ENCODE peak calls at places on chromosomes 16 and 17, in five cellular contexts. One of them, this sample, is unnamed.

GRCh38 chr16:27237229-27238015 is 31.1 kb downstream of the NSMCE1 start:
- DNase-seq in choroid plexus epithelial cell: no peak
- DNase-seq in M059J: no peak
- DNase-seq in NCI-H774: no peak
- DNase-seq in activated T-cell treated with anti-CD3 and anti-CD28 coated beads, Interleukin-2, amount 50 U/mL, for 72 hours: peak; percentile 83
- DNase-seq in this sample: peak; percentile 72

GRCh38 chr16:58847902-58848661 is 114.0 kb upstream of the GOT2 start:
- DNase-seq in choroid plexus epithelial cell: no peak
- DNase-seq in activated T-cell treated with anti-CD3 and anti-CD28 coated beads, Interleukin-2, amount 50 U/mL, for 72 hours: no peak
- DNase-seq in NCI-H774: no peak
- DNase-seq in M059J: no peak
- DNase-seq in this sample: no peak

GRCh38 chr17:59371426-59372099 is 40.1 kb downstream of the YPEL2 start:
- DNase-seq in choroid plexus epithelial cell: peak; percentile 89
- DNase-seq in NCI-H774: no peak
- DNase-seq in M059J: no peak
- DNase-seq in activated T-cell treated with anti-CD3 and anti-CD28 coated beads, Interleukin-2, amount 50 U/mL, for 72 hours: no peak
- DNase-seq in this sample: no peak

GRCh38 chr16:23903001-23903414 is 67.2 kb downstream of the PRKCB start:
- DNase-seq in choroid plexus epithelial cell: no peak
- DNase-seq in M059J: peak; percentile 62
- DNase-seq in activated T-cell treated with anti-CD3 and anti-CD28 coated beads, Interleukin-2, amount 50 U/mL, for 72 hours: no peak
- DNase-seq in NCI-H774: no peak
- DNase-seq in this sample: no peak

GRCh38 chr16:11585460-11586374 is 1.0 kb downstream of the LITAF start:
- DNase-seq in choroid plexus epithelial cell: peak; percentile 16
- DNase-seq in M059J: peak; percentile 14
- DNase-seq in activated T-cell treated with anti-CD3 and anti-CD28 coated beads, Interleukin-2, amount 50 U/mL, for 72 hours: peak; percentile 48
- DNase-seq in NCI-H774: peak; percentile 19
- DNase-seq in this sample: peak; percentile 44

GRCh38 chr17:44997733-44998520 is 29.8 kb upstream of the C1QL1 start:
- DNase-seq in choroid plexus epithelial cell: peak; percentile 55
- DNase-seq in M059J: no peak
- DNase-seq in activated T-cell treated with anti-CD3 and anti-CD28 coated beads, Interleukin-2, amount 50 U/mL, for 72 hours: no peak
- DNase-seq in NCI-H774: no peak
- DNase-seq in this sample: no peak

GRCh38 chr16:5845046-5845445 is 747.5 kb upstream of the EEF2KMT start:
- DNase-seq in M059J: peak; percentile 58
- DNase-seq in activated T-cell treated with anti-CD3 and anti-CD28 coated beads, Interleukin-2, amount 50 U/mL, for 72 hours: no peak
- DNase-seq in NCI-H774: no peak
- DNase-seq in choroid plexus epithelial cell: no peak
- DNase-seq in this sample: no peak

GRCh38 chr17:4520881-4521600 is 22.4 kb downstream of the SPNS2 start:
- DNase-seq in choroid plexus epithelial cell: peak; percentile 71
- DNase-seq in activated T-cell treated with anti-CD3 and anti-CD28 coated beads, Interleukin-2, amount 50 U/mL, for 72 hours: no peak
- DNase-seq in M059J: no peak
- DNase-seq in NCI-H774: no peak
- DNase-seq in this sample: no peak

GRCh38 chr17:38674013-38674748 is 576 bp downstream of the EPOP start:
- DNase-seq in activated T-cell treated with anti-CD3 and anti-CD28 coated beads, Interleukin-2, amount 50 U/mL, for 72 hours: peak; percentile 64
- DNase-seq in M059J: no peak
- DNase-seq in NCI-H774: no peak
- DNase-seq in choroid plexus epithelial cell: no peak
- DNase-seq in this sample: peak; percentile 55

GRCh38 chr17:45346255-45347015 is 29.6 kb upstream of the MAP3K14 start:
- DNase-seq in M059J: no peak
- DNase-seq in NCI-H774: no peak
- DNase-seq in choroid plexus epithelial cell: no peak
- DNase-seq in activated T-cell treated with anti-CD3 and anti-CD28 coated beads, Interleukin-2, amount 50 U/mL, for 72 hours: no peak
- DNase-seq in this sample: no peak

GRCh38 chr17:58269557-58270291 is 11.0 kb downstream of the MPO start:
- DNase-seq in M059J: no peak
- DNase-seq in choroid plexus epithelial cell: no peak
- DNase-seq in activated T-cell treated with anti-CD3 and anti-CD28 coated beads, Interleukin-2, amount 50 U/mL, for 72 hours: no peak
- DNase-seq in NCI-H774: no peak
- DNase-seq in this sample: no peak

GRCh38 chr17:78696016-78696992 is 85.8 kb downstream of the CYTH1 start:
- DNase-seq in NCI-H774: no peak
- DNase-seq in M059J: no peak
- DNase-seq in choroid plexus epithelial cell: no peak
- DNase-seq in activated T-cell treated with anti-CD3 and anti-CD28 coated beads, Interleukin-2, amount 50 U/mL, for 72 hours: no peak
- DNase-seq in this sample: no peak

GRCh38 chr16:48613061-48613957 is 3.3 kb upstream of the N4BP1 start:
- DNase-seq in choroid plexus epithelial cell: peak; percentile 47
- DNase-seq in M059J: no peak
- DNase-seq in NCI-H774: no peak
- DNase-seq in activated T-cell treated with anti-CD3 and anti-CD28 coated beads, Interleukin-2, amount 50 U/mL, for 72 hours: peak; percentile 69
- DNase-seq in this sample: peak; percentile 66

GRCh38 chr17:5077781-5078105 is 524 bp upstream of the ZFP3 start:
- DNase-seq in M059J: no peak
- DNase-seq in choroid plexus epithelial cell: no peak
- DNase-seq in NCI-H774: no peak
- DNase-seq in activated T-cell treated with anti-CD3 and anti-CD28 coated beads, Interleukin-2, amount 50 U/mL, for 72 hours: no peak
- DNase-seq in this sample: no peak

GRCh38 chr16:77777745-77778144 is 10.6 kb upstream of the VAT1L start:
- DNase-seq in M059J: no peak
- DNase-seq in choroid plexus epithelial cell: no peak
- DNase-seq in NCI-H774: no peak
- DNase-seq in activated T-cell treated with anti-CD3 and anti-CD28 coated beads, Interleukin-2, amount 50 U/mL, for 72 hours: no peak
- DNase-seq in this sample: no peak

GRCh38 chr16:79980650-79981521 is 380.3 kb upstream of the MAF start:
- DNase-seq in activated T-cell treated with anti-CD3 and anti-CD28 coated beads, Interleukin-2, amount 50 U/mL, for 72 hours: no peak
- DNase-seq in NCI-H774: no peak
- DNase-seq in M059J: no peak
- DNase-seq in choroid plexus epithelial cell: no peak
- DNase-seq in this sample: no peak

GRCh38 chr17:11644265-11645212 is 46.3 kb downstream of the DNAH9 start:
- DNase-seq in NCI-H774: peak; percentile 31
- DNase-seq in activated T-cell treated with anti-CD3 and anti-CD28 coated beads, Interleukin-2, amount 50 U/mL, for 72 hours: peak; percentile 50
- DNase-seq in choroid plexus epithelial cell: peak; percentile 65
- DNase-seq in M059J: peak; percentile 56
- DNase-seq in this sample: peak; percentile 29

GRCh38 chr17:77286641-77287431 is 146.1 kb downstream of the SEC14L1 start:
- DNase-seq in NCI-H774: no peak
- DNase-seq in choroid plexus epithelial cell: peak; percentile 55
- DNase-seq in M059J: peak; percentile 99
- DNase-seq in activated T-cell treated with anti-CD3 and anti-CD28 coated beads, Interleukin-2, amount 50 U/mL, for 72 hours: no peak
- DNase-seq in this sample: no peak

GRCh38 chr16:80664798-80665197 is 124.0 kb downstream of the DYNLRB2 start:
- DNase-seq in choroid plexus epithelial cell: no peak
- DNase-seq in M059J: no peak
- DNase-seq in NCI-H774: no peak
- DNase-seq in activated T-cell treated with anti-CD3 and anti-CD28 coated beads, Interleukin-2, amount 50 U/mL, for 72 hours: no peak
- DNase-seq in this sample: no peak

GRCh38 chr16:29873319-29873718 is 10.3 kb upstream of the CDIPT start:
- DNase-seq in choroid plexus epithelial cell: no peak
- DNase-seq in activated T-cell treated with anti-CD3 and anti-CD28 coated beads, Interleukin-2, amount 50 U/mL, for 72 hours: no peak
- DNase-seq in NCI-H774: no peak
- DNase-seq in M059J: no peak
- DNase-seq in this sample: no peak

GRCh38 chr16:14364386-14365199 is 265.5 kb downstream of the PARN start:
- DNase-seq in NCI-H774: no peak
- DNase-seq in activated T-cell treated with anti-CD3 and anti-CD28 coated beads, Interleukin-2, amount 50 U/mL, for 72 hours: no peak
- DNase-seq in M059J: peak; percentile 88
- DNase-seq in choroid plexus epithelial cell: peak; percentile 92
- DNase-seq in this sample: no peak

GRCh38 chr17:71649986-71650385 is 470.8 kb upstream of the SOX9 start:
- DNase-seq in NCI-H774: no peak
- DNase-seq in M059J: peak; percentile 58
- DNase-seq in activated T-cell treated with anti-CD3 and anti-CD28 coated beads, Interleukin-2, amount 50 U/mL, for 72 hours: no peak
- DNase-seq in choroid plexus epithelial cell: peak; percentile 22
- DNase-seq in this sample: no peak

GRCh38 chr16:55501549-55502322 is 7.1 kb upstream of the LPCAT2 start:
- DNase-seq in choroid plexus epithelial cell: no peak
- DNase-seq in NCI-H774: no peak
- DNase-seq in activated T-cell treated with anti-CD3 and anti-CD28 coated beads, Interleukin-2, amount 50 U/mL, for 72 hours: no peak
- DNase-seq in M059J: peak; percentile 16
- DNase-seq in this sample: no peak

GRCh38 chr16:8146613-8147012 is 443.7 kb downstream of the TMEM114 start:
- DNase-seq in NCI-H774: no peak
- DNase-seq in activated T-cell treated with anti-CD3 and anti-CD28 coated beads, Interleukin-2, amount 50 U/mL, for 72 hours: no peak
- DNase-seq in choroid plexus epithelial cell: no peak
- DNase-seq in M059J: no peak
- DNase-seq in this sample: no peak

GRCh38 chr16:52634101-52634500 is 87.2 kb upstream of the TOX3 start:
- DNase-seq in NCI-H774: no peak
- DNase-seq in activated T-cell treated with anti-CD3 and anti-CD28 coated beads, Interleukin-2, amount 50 U/mL, for 72 hours: no peak
- DNase-seq in M059J: no peak
- DNase-seq in choroid plexus epithelial cell: no peak
- DNase-seq in this sample: no peak

GRCh38 chr16:57807968-57808528 is 5.8 kb upstream of the KIFC3 start:
- DNase-seq in activated T-cell treated with anti-CD3 and anti-CD28 coated beads, Interleukin-2, amount 50 U/mL, for 72 hours: peak; percentile 51
- DNase-seq in M059J: peak; percentile 99
- DNase-seq in choroid plexus epithelial cell: peak; percentile 94
- DNase-seq in NCI-H774: peak; percentile 69
- DNase-seq in this sample: peak; percentile 87

GRCh38 chr16:83574388-83574787 is 233.4 kb upstream of the HSBP1 start:
- DNase-seq in M059J: peak; percentile 96
- DNase-seq in choroid plexus epithelial cell: peak; percentile 43
- DNase-seq in activated T-cell treated with anti-CD3 and anti-CD28 coated beads, Interleukin-2, amount 50 U/mL, for 72 hours: no peak
- DNase-seq in NCI-H774: no peak
- DNase-seq in this sample: no peak

GRCh38 chr16:31085873-31086628 is 2.7 kb downstream of the PRSS53 start:
- DNase-seq in activated T-cell treated with anti-CD3 and anti-CD28 coated beads, Interleukin-2, amount 50 U/mL, for 72 hours: no peak
- DNase-seq in M059J: no peak
- DNase-seq in choroid plexus epithelial cell: no peak
- DNase-seq in NCI-H774: no peak
- DNase-seq in this sample: no peak

GRCh38 chr17:40538019-40538935 is 27.0 kb downstream of the CCR7 start:
- DNase-seq in activated T-cell treated with anti-CD3 and anti-CD28 coated beads, Interleukin-2, amount 50 U/mL, for 72 hours: no peak
- DNase-seq in M059J: peak; percentile 70
- DNase-seq in choroid plexus epithelial cell: no peak
- DNase-seq in NCI-H774: no peak
- DNase-seq in this sample: no peak

GRCh38 chr17:38747385-38748328 is 479 bp downstream of the PCGF2 start:
- DNase-seq in NCI-H774: peak; percentile 34
- DNase-seq in M059J: no peak
- DNase-seq in choroid plexus epithelial cell: no peak
- DNase-seq in activated T-cell treated with anti-CD3 and anti-CD28 coated beads, Interleukin-2, amount 50 U/mL, for 72 hours: peak; percentile 31
- DNase-seq in this sample: peak; percentile 78

GRCh38 chr17:29590979-29591736 is 1.7 kb upstream of the GIT1 start:
- DNase-seq in choroid plexus epithelial cell: peak; percentile 47
- DNase-seq in NCI-H774: peak; percentile 44
- DNase-seq in activated T-cell treated with anti-CD3 and anti-CD28 coated beads, Interleukin-2, amount 50 U/mL, for 72 hours: peak; percentile 48
- DNase-seq in M059J: peak; percentile 79
- DNase-seq in this sample: peak; percentile 63

GRCh38 chr16:21645261-21645721 is 7.1 kb downstream of the IGSF6 start:
- DNase-seq in M059J: peak; percentile 21
- DNase-seq in NCI-H774: no peak
- DNase-seq in activated T-cell treated with anti-CD3 and anti-CD28 coated beads, Interleukin-2, amount 50 U/mL, for 72 hours: no peak
- DNase-seq in choroid plexus epithelial cell: peak; percentile 67
- DNase-seq in this sample: peak; percentile 71

GRCh38 chr16:761580-761979 is 1.0 kb downstream of the MSLN start:
- DNase-seq in choroid plexus epithelial cell: no peak
- DNase-seq in activated T-cell treated with anti-CD3 and anti-CD28 coated beads, Interleukin-2, amount 50 U/mL, for 72 hours: no peak
- DNase-seq in NCI-H774: no peak
- DNase-seq in M059J: no peak
- DNase-seq in this sample: no peak

GRCh38 chr16:424033-424622 is 1.3 kb upstream of the RAB11FIP3 start:
- DNase-seq in M059J: peak; percentile 99
- DNase-seq in activated T-cell treated with anti-CD3 and anti-CD28 coated beads, Interleukin-2, amount 50 U/mL, for 72 hours: no peak
- DNase-seq in choroid plexus epithelial cell: peak; percentile 93
- DNase-seq in NCI-H774: no peak
- DNase-seq in this sample: no peak